ENCODE peak calls at places on chromosome 15, in five cellular contexts. One of them, this sample, is unnamed.

GRCh38 chr15:99616129-99616528 is 50.3 kb downstream of the MEF2A start:
- DNase-seq in LNCaP clone FGC: no peak
- DNase-seq in esophagus muscularis mucosa: no peak
- DNase-seq in fibroblast of mammary gland: no peak
- DNase-seq in heart left ventricle: no peak
- DNase-seq in this sample: no peak

GRCh38 chr15:62063851-62064635 is 2.7 kb upstream of the C2CD4A start:
- DNase-seq in esophagus muscularis mucosa: no peak
- DNase-seq in fibroblast of mammary gland: no peak
- DNase-seq in heart left ventricle: no peak
- DNase-seq in LNCaP clone FGC: no peak
- DNase-seq in this sample: no peak

GRCh38 chr15:58232273-58233065 is 94.3 kb downstream of the AQP9 start:
- DNase-seq in heart left ventricle: no peak
- DNase-seq in esophagus muscularis mucosa: no peak
- DNase-seq in fibroblast of mammary gland: no peak
- DNase-seq in LNCaP clone FGC: no peak
- DNase-seq in this sample: no peak

GRCh38 chr15:39110336-39110735 is 470.5 kb upstream of the THBS1 start:
- DNase-seq in fibroblast of mammary gland: peak
- DNase-seq in esophagus muscularis mucosa: no peak
- DNase-seq in heart left ventricle: no peak
- DNase-seq in LNCaP clone FGC: no peak
- DNase-seq in this sample: no peak

GRCh38 chr15:67833504-67834248 is 6.2 kb downstream of the RNU6-1 start:
- DNase-seq in esophagus muscularis mucosa: no peak
- DNase-seq in heart left ventricle: peak
- DNase-seq in fibroblast of mammary gland: no peak
- DNase-seq in LNCaP clone FGC: no peak
- DNase-seq in this sample: peak

GRCh38 chr15:93033434-93034045 is 55.5 kb downstream of the RGMA start:
- DNase-seq in fibroblast of mammary gland: no peak
- DNase-seq in heart left ventricle: peak
- DNase-seq in LNCaP clone FGC: no peak
- DNase-seq in esophagus muscularis mucosa: no peak
- DNase-seq in this sample: no peak

GRCh38 chr15:53251998-53252397 is 461.9 kb upstream of the ONECUT1 start:
- DNase-seq in esophagus muscularis mucosa: no peak
- DNase-seq in heart left ventricle: no peak
- DNase-seq in LNCaP clone FGC: no peak
- DNase-seq in fibroblast of mammary gland: no peak
- DNase-seq in this sample: no peak

GRCh38 chr15:59741274-59741906 is 52.3 kb upstream of the BNIP2 start:
- DNase-seq in heart left ventricle: no peak
- DNase-seq in LNCaP clone FGC: peak
- DNase-seq in esophagus muscularis mucosa: no peak
- DNase-seq in fibroblast of mammary gland: peak
- DNase-seq in this sample: no peak

GRCh38 chr15:60656491-60657284 is 177.7 kb upstream of the ICE2 start:
- DNase-seq in esophagus muscularis mucosa: no peak
- DNase-seq in fibroblast of mammary gland: peak
- DNase-seq in LNCaP clone FGC: no peak
- DNase-seq in heart left ventricle: no peak
- DNase-seq in this sample: no peak

GRCh38 chr15:31080618-31081017 is 20.9 kb downstream of the TRPM1 start:
- DNase-seq in heart left ventricle: peak
- DNase-seq in fibroblast of mammary gland: no peak
- DNase-seq in LNCaP clone FGC: no peak
- DNase-seq in esophagus muscularis mucosa: no peak
- DNase-seq in this sample: no peak

DNA sequence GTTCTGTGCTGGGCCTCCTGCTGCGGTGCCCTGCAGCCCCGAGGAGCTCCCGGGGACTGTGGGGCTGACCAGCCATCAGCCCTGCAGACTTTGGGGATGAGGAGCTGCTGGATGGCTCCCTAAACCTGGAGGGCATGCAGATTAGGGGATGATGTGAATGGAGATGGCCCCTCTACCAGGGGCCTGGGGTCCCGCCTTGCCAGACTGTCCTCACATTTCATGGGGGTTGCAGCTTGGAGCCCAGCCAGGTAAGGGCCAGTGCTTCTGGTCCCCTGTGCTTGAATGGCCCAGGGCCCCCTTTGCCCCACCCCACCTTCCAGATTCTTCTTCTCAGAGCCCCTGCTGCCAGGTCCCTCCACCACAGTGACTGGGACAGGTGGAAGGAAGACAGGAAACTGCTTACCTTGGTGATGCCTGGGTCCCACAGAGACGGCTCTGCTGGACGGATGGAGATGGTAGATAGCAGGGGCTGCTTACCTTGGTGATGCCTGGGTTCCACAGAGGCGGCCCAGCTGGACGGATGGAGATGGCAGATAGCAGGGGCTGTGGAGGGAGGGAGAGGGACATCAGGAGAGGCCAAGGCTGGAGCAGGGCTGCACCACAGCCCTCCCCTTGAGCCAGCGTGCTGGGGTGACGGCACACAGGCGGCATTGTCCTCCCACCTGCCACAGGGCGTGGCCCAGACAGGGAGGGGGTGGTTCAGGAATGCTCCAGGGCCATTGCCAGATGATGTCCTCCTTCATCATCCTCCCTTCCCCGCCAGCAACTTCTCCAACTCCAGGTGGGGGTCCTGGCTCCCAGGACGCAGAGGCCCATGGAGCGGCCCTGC is at the start of gene SPTBN5:
- DNase-seq in fibroblast of mammary gland: no peak
- DNase-seq in esophagus muscularis mucosa: no peak
- DNase-seq in heart left ventricle: no peak
- DNase-seq in LNCaP clone FGC: no peak
- DNase-seq in this sample: no peak
- H3K4me3 ChIP-seq in fibroblast of mammary gland: peak
- H3K4me3 ChIP-seq in esophagus muscularis mucosa: peak
- H3K4me3 ChIP-seq in heart left ventricle: peak
- H3K4me3 ChIP-seq in LNCaP clone FGC: no peak
- H3K4me3 ChIP-seq in this sample: peak

GRCh38 chr15:76625267-76625666 is 279.9 kb downstream of the SCAPER start:
- DNase-seq in heart left ventricle: no peak
- DNase-seq in fibroblast of mammary gland: no peak
- DNase-seq in esophagus muscularis mucosa: no peak
- DNase-seq in LNCaP clone FGC: no peak
- DNase-seq in this sample: no peak
- TF ChIP-seq CTCF in heart left ventricle: no peak
- TF ChIP-seq CTCF in fibroblast of mammary gland: no peak
- TF ChIP-seq CTCF in esophagus muscularis mucosa: no peak
- TF ChIP-seq CTCF in LNCaP clone FGC: no peak
- TF ChIP-seq CTCF in this sample: no peak

DNA sequence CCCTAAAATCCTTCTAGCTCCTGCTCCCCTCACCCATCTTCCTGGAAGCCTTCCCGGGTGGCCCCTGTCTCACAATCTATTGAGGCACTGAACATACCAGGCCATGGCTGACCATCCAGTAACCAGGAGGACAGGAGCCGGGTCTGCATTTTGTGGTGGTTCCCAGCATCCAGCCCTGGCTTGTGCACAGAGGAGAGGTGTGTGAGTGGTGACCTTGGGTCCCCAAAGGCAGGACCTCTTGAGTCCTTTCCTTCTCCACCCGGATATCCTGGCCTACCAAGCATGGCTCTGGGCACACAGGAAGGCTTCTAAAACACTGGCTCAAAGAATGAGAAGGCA is 7.8 kb downstream of the CSK start:
- DNase-seq in heart left ventricle: no peak
- DNase-seq in esophagus muscularis mucosa: no peak
- DNase-seq in LNCaP clone FGC: no peak
- DNase-seq in fibroblast of mammary gland: no peak
- DNase-seq in this sample: no peak
- H3K4me3 ChIP-seq in heart left ventricle: no peak
- H3K4me3 ChIP-seq in esophagus muscularis mucosa: no peak
- H3K4me3 ChIP-seq in LNCaP clone FGC: no peak
- H3K4me3 ChIP-seq in fibroblast of mammary gland: no peak
- H3K4me3 ChIP-seq in this sample: peak

DNA sequence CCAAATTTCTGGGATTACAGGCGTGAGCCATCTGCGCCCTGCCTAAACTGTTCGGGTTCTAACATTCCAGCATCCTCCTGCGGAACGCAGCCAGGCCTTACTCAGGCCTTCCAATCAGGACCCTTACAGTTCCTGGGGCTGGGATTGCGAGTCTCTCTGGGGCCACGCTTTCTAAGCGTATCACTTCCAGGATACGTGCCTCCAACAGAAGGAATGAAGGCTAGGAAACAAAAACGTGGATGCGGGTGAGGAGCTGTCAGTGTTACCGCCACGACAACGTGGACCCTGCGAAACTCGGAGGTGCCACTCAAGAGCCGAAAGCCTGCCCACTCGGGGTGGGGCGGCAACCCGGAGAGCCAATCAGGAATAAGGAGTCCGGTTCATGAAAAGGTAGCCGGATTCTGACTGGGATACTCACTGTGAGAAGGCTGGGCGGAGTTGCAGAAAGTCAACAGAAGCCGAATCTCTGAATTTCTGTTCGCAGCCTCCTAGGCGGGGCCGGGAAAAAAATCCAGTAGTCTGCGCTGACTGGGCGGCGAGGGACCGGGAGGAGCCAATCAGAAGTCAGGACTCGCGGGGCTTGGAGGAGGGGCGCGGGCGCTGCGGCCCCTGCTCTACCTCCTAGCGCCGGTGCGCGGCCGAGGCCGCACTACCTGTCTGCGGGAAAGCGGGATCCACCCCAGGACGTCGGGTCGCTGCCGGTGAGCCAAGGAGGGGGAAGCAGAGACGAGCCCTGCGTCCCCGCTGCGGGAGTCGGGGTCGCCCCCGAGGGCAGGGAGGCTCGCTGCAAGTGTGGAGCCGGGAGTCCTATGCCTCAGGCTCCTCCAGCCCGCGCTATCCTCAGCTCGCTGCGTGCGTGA is at the start of gene HYKK:
- DNase-seq in heart left ventricle: peak
- DNase-seq in LNCaP clone FGC: peak
- DNase-seq in fibroblast of mammary gland: peak
- DNase-seq in esophagus muscularis mucosa: peak
- DNase-seq in this sample: peak
- TF ChIP-seq CTCF in heart left ventricle: no peak
- TF ChIP-seq CTCF in LNCaP clone FGC: peak
- TF ChIP-seq CTCF in fibroblast of mammary gland: no peak
- TF ChIP-seq CTCF in esophagus muscularis mucosa: peak
- TF ChIP-seq CTCF in this sample: peak

DNA sequence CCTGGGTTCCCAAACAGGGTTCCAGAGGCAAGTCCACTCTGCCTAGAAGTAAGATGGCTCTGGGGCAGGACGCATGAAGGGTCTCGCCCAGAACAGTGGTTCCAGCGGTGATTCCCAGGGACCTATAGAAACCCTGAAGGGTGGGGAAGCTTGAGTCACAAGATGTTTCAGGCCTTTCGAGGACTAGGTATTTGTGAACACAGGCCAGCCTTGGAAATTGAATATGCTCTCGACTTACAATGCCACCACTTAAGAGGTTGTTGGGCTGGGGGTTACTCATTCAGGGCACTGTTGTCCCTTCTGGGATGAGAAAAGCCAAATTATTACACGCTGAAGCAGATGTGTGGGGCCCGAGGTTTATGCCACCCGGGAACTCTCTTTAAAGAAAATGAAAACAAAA is 152.0 kb downstream of the TJP1 start:
- DNase-seq in esophagus muscularis mucosa: no peak
- DNase-seq in fibroblast of mammary gland: no peak
- DNase-seq in LNCaP clone FGC: no peak
- DNase-seq in heart left ventricle: no peak
- DNase-seq in this sample: no peak
- H3K4me3 ChIP-seq in esophagus muscularis mucosa: no peak
- H3K4me3 ChIP-seq in fibroblast of mammary gland: no peak
- H3K4me3 ChIP-seq in LNCaP clone FGC: no peak
- H3K4me3 ChIP-seq in heart left ventricle: no peak
- H3K4me3 ChIP-seq in this sample: no peak

GRCh38 chr15:83977992-83978391 is 257.6 kb upstream of the GOLGA6L4 start:
- DNase-seq in esophagus muscularis mucosa: no peak
- DNase-seq in heart left ventricle: no peak
- DNase-seq in fibroblast of mammary gland: no peak
- DNase-seq in LNCaP clone FGC: no peak
- DNase-seq in this sample: no peak

GRCh38 chr15:83970290-83970890 is 265.2 kb upstream of the GOLGA6L4 start:
- DNase-seq in heart left ventricle: no peak
- DNase-seq in fibroblast of mammary gland: peak
- DNase-seq in LNCaP clone FGC: no peak
- DNase-seq in esophagus muscularis mucosa: no peak
- DNase-seq in this sample: no peak

GRCh38 chr15:83971967-83972366 is 263.6 kb upstream of the GOLGA6L4 start:
- DNase-seq in esophagus muscularis mucosa: no peak
- DNase-seq in LNCaP clone FGC: no peak
- DNase-seq in heart left ventricle: no peak
- DNase-seq in fibroblast of mammary gland: peak
- DNase-seq in this sample: no peak

GRCh38 chr15:83978588-83978987 is 257.0 kb upstream of the GOLGA6L4 start:
- DNase-seq in fibroblast of mammary gland: no peak
- DNase-seq in LNCaP clone FGC: no peak
- DNase-seq in esophagus muscularis mucosa: no peak
- DNase-seq in heart left ventricle: no peak
- DNase-seq in this sample: no peak

DNA sequence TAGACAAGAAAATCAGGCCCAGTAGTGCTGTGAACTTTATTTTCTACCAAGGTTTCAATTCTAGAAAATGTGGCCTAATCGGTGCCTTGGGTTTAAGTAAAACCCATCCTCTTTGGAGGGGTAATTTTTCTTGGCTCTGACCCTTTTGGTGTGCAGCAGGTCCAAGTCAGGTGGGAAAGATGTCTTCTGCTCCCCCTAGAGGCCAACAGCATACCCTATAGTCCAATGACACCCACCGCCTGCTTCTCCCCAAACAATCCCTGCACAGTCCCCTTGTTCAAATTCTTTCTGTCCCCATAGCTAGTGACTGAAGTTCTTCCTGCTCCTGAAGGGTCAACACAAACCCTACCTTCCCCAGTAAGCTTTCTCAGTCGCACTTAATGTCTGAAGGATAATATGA is 261.8 kb upstream of the GOLGA6L4 start:
- DNase-seq in LNCaP clone FGC: no peak
- DNase-seq in fibroblast of mammary gland: peak
- DNase-seq in heart left ventricle: no peak
- DNase-seq in esophagus muscularis mucosa: no peak
- DNase-seq in this sample: peak
- TF ChIP-seq CTCF in LNCaP clone FGC: peak
- TF ChIP-seq CTCF in fibroblast of mammary gland: peak
- TF ChIP-seq CTCF in heart left ventricle: peak
- TF ChIP-seq CTCF in esophagus muscularis mucosa: peak
- TF ChIP-seq CTCF in this sample: peak

GRCh38 chr15:90956551-90957104 is 1.9 kb downstream of the RCCD1 start:
- DNase-seq in LNCaP clone FGC: no peak
- DNase-seq in fibroblast of mammary gland: peak
- DNase-seq in heart left ventricle: peak
- DNase-seq in esophagus muscularis mucosa: no peak
- DNase-seq in this sample: peak
- H3K4me3 ChIP-seq in LNCaP clone FGC: peak
- H3K4me3 ChIP-seq in fibroblast of mammary gland: peak
- H3K4me3 ChIP-seq in heart left ventricle: peak
- H3K4me3 ChIP-seq in esophagus muscularis mucosa: peak
- H3K4me3 ChIP-seq in this sample: peak